ENCODE peak calls at places on chromosomes 6 and 20, in four cellular contexts. M, G, F and A are unnamed samples.

GRCh38 chr6:1624848-1625341 is 15.2 kb downstream of the FOXC1 start:
- DNase-seq in M (peak; percentile 79), G (peak; percentile 66), F (no peak), A (peak; percentile 35)

GRCh38 chr20:62769346-62770071 is 26.8 kb upstream of the MRGBP start:
- DNase-seq in M (no peak), G (no peak), F (no peak), A (no peak)

GRCh38 chr6:125910518-125910917 is 46.1 kb upstream of the HINT3 start:
- DNase-seq in M (no peak), G (no peak), F (no peak), A (peak; percentile 78)

GRCh38 chr6:75489025-75489424 is 4.6 kb downstream of the FILIP1 start:
- DNase-seq in M (no peak), G (peak; percentile 33), F (no peak), A (peak; percentile 67)

GRCh38 chr20:38293490-38294333 is 10.2 kb upstream of the BPI start:
- DNase-seq in M (no peak), G (no peak), F (no peak), A (no peak)

GRCh38 chr6:163565140-163565539 is 150.6 kb downstream of the QKI start:
- DNase-seq in M (no peak), G (no peak), F (no peak), A (peak; percentile 65)

GRCh38 chr6:141874930-141875602 is 257.7 kb upstream of the GJE1 start:
- DNase-seq in M (no peak), G (peak; percentile 51), F (no peak), A (peak; percentile 69)

GRCh38 chr6:36241728-36242127 is 28.1 kb upstream of the PNPLA1 start:
- DNase-seq in M (no peak), G (peak; percentile 40), F (no peak), A (peak; percentile 26)

GRCh38 chr6:76770166-76770565 is 693.1 kb downstream of the HTR1B start:
- DNase-seq in M (no peak), G (peak; percentile 12), F (no peak), A (no peak)

GRCh38 chr20:4730782-4731181 is 9.1 kb downstream of the PRND start:
- DNase-seq in M (no peak), G (peak; percentile 26), F (no peak), A (peak; percentile 24)

GRCh38 chr20:35318502-35319157 is 26.4 kb upstream of the FAM83C start:
- DNase-seq in M (no peak), G (peak; percentile 73), F (peak; percentile 94), A (peak; percentile 64)

GRCh38 chr20:44030394-44030793 is 115.7 kb downstream of the TOX2 start:
- DNase-seq in M (peak; percentile 24), G (no peak), F (no peak), A (no peak)

GRCh38 chr6:43963203-43963602 is 164.0 kb downstream of the MRPL14 start:
- DNase-seq in M (no peak), G (no peak), F (no peak), A (no peak)

GRCh38 chr6:131281471-131282270 is 146.4 kb downstream of the AKAP7 start:
- DNase-seq in M (no peak), G (no peak), F (no peak), A (no peak)

GRCh38 chr20:25579081-25579770 is 6.1 kb downstream of the NINL start:
- DNase-seq in M (no peak), G (no peak), F (no peak), A (no peak)

GRCh38 chr20:18428490-18429173 is 38.2 kb downstream of the DZANK1 start:
- DNase-seq in M (no peak), G (peak; percentile 71), F (no peak), A (peak; percentile 67)

GRCh38 chr20:58903636-58904035 is 51.1 kb downstream of the GNAS start:
- DNase-seq in M (no peak), G (no peak), F (no peak), A (no peak)

GRCh38 chr6:168746013-168746412 is 305.0 kb downstream of the SMOC2 start:
- DNase-seq in M (no peak), G (no peak), F (no peak), A (no peak)

GRCh38 chr20:54469952-54470351 is 5.4 kb upstream of the DOK5 start:
- DNase-seq in M (no peak), G (no peak), F (no peak), A (no peak)

GRCh38 chr6:135540207-135540877 is 42.8 kb upstream of the AHI1 start:
- DNase-seq in M (no peak), G (peak; percentile 80), F (no peak), A (peak; percentile 57)

GRCh38 chr6:27742833-27743573 is 169.2 kb downstream of the OR2B2 start:
- DNase-seq in M (no peak), G (no peak), F (no peak), A (no peak)

GRCh38 chr6:147156799-147157382 is 47.3 kb upstream of the STXBP5 start:
- DNase-seq in M (no peak), G (peak; percentile 25), F (no peak), A (peak; percentile 56)

DNA sequence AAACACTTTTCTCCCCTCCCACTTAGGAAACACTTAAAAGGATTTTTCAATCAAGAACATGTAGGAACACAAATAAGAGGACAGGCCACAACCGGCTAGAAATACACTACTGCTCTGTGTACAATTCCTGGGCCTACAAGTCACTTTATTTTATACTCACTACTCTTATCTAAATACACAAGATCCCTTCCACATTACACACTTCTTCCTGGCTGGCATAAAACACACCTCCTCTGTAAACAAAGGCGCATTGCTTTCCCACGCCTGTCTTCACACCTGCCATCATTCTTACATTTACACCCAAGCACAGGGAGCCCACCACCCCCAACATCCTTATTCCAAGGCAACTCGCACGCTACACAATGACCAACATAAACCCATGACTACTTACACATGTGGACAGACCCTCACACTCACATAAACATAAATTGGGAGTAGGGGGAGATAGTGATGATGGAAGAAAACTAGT is 4.0 kb upstream of the IER3 start:
- DNase-seq in M (no peak), G (no peak), F (no peak), A (no peak)
- H3K4me3 ChIP-seq in M (no peak overlapping the region), G (no peak overlapping the region), F (no peak overlapping the region), A (no peak overlapping the region)

DNA sequence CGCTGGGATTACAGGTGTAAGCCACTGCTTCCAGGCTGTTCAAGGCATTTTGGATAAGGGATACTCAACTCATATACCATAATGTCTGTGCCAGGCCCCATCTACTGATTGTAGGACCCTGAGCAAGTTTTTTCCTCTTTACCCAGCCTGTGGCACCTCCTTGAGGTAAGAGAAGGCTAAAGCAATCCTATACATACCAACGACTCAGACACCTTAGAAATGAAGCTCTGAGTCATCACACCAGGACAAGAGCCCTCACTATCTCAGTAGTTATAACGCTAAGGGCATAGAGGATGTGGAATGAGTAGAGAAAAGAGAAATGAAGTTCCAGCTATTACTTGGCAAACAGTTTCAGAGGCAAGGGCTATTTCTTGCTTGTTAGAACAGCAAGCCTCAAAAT is 16.9 kb downstream of the NDRG3 start:
- DNase-seq in M (no peak), G (peak; percentile 9), F (peak; percentile 25), A (no peak)
- TF ChIP-seq CTCF in M (no peak), G (no peak), F (peak; percentile 31), A (no peak)

GRCh38 chr6:139801571-139802321 is 427.3 kb upstream of the CITED2 start:
- DNase-seq in M (no peak), G (peak; percentile 16), F (no peak), A (peak; percentile 38)
- H3K4me3 ChIP-seq in M (no peak overlapping the region), G (no peak overlapping the region), F (no peak overlapping the region), A (no peak overlapping the region)

GRCh38 chr6:72622094-72622540 is 253 bp downstream of the KCNQ5 start:
- DNase-seq in M (peak; percentile 73), G (peak; percentile 16), F (no peak), A (no peak)
- TF ChIP-seq CTCF in M (no peak), G (peak; percentile 14), F (no peak), A (no peak)

DNA sequence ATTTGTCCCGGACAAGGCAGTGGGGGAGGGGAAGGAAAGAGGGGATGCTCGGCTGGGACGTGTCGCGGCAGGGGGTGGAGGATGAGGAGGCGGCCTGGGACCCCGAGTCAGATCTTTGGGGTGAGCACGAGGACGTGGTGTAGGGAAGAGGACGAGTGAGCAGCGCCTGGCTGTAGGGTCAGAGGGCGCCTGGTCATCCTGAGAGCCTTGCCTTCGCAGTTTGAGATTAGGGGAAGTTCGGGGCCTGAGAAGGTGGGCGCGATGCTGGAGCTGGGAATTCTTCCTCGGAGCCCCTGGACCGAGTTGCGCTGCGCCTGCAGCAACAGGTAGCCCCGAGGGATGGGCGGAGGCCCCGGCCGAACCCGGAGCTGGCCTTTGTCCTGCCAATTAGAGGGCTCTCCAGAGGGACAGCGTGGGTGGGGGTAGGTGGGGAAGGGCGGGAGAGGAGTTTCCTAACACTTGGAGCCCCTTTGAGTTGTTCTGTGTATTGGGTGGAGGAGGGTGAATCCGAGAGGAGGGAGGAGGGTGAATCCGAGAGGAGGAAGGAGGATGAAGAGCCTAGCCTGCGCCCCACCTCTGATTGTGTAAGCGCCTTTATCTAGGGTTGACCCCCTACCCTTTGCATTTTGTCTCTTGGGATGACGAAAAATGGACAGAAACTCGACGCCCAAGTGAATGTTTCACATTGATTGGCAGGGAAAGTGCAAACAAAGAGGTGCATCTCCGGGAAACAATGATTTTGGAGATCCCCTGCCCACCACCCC is 72.1 kb downstream of the SOX4 start:
- DNase-seq in M (no peak), G (no peak), F (no peak), A (no peak)
- H3K4me3 ChIP-seq in M (peak overlapping the region; percentile 86), G (peak overlapping the region; percentile 67), F (peak overlapping the region; percentile 77), A (no peak overlapping the region)

GRCh38 chr6:25942561-25943147 is 12.2 kb upstream of the SLC17A2 start:
- DNase-seq in M (no peak), G (peak; percentile 80), F (peak; percentile 25), A (peak; percentile 56)
- TF ChIP-seq CTCF in M (no peak), G (peak; percentile 66), F (peak; percentile 61), A (peak; percentile 61)

GRCh38 chr6:156989159-156989806 is 212.1 kb downstream of the ARID1B start:
- DNase-seq in M (no peak), G (no peak), F (no peak), A (peak; percentile 40)

GRCh38 chr6:156992396-156992795 is 215.2 kb downstream of the ARID1B start:
- DNase-seq in M (no peak), G (no peak), F (no peak), A (no peak)

GRCh38 chr6:156991971-156992370 is 214.8 kb downstream of the ARID1B start:
- DNase-seq in M (no peak), G (peak; percentile 23), F (no peak), A (peak; percentile 47)

GRCh38 chr6:156985309-156985708 is 208.1 kb downstream of the ARID1B start:
- DNase-seq in M (no peak), G (no peak), F (no peak), A (no peak)

GRCh38 chr6:156988276-156989158 is 211.3 kb downstream of the ARID1B start:
- DNase-seq in M (no peak), G (no peak), F (no peak), A (peak; percentile 27)
- H3K4me3 ChIP-seq in M (no peak overlapping the region), G (no peak overlapping the region), F (no peak overlapping the region), A (no peak overlapping the region)

GRCh38 chr6:157388924-157389323 is 7.9 kb downstream of the ZDHHC14 start:
- DNase-seq in M (no peak), G (no peak), F (no peak), A (no peak)
- TF ChIP-seq CTCF in M (no peak), G (no peak), F (no peak), A (no peak)